ENCODE peak calls at places on chromosomes 1 and 21, in eight cellular contexts. One of them, this sample, is unnamed.

GRCh38 chr1:92168657-92169056 is 49.1 kb upstream of the C1orf146 start:
- DNase-seq in AG09309: no peak
- DNase-seq in body of pancreas: no peak
- DNase-seq in naive thymus-derived CD4-positive, alpha-beta T cell: no peak
- DNase-seq in adipocyte: no peak
- DNase-seq in iPS DF 6.9: no peak
- DNase-seq in AG10803: no peak
- DNase-seq in psoas muscle: no peak
- DNase-seq in this sample: no peak

GRCh38 chr1:53293123-53293522 is 34.7 kb downstream of the LRP8 start:
- DNase-seq in AG09309: no peak
- DNase-seq in body of pancreas: no peak
- DNase-seq in naive thymus-derived CD4-positive, alpha-beta T cell: no peak
- DNase-seq in adipocyte: no peak
- DNase-seq in iPS DF 6.9: no peak
- DNase-seq in AG10803: peak
- DNase-seq in psoas muscle: no peak
- DNase-seq in this sample: no peak

GRCh38 chr1:19384113-19384512 is 72.0 kb downstream of the SLC66A1 start:
- DNase-seq in AG09309: no peak
- DNase-seq in body of pancreas: peak
- DNase-seq in naive thymus-derived CD4-positive, alpha-beta T cell: no peak
- DNase-seq in adipocyte: peak
- DNase-seq in iPS DF 6.9: no peak
- DNase-seq in AG10803: no peak
- DNase-seq in psoas muscle: no peak
- DNase-seq in this sample: peak

GRCh38 chr1:97377432-97378034 is 543.3 kb downstream of the DPYD start:
- DNase-seq in AG09309: no peak
- DNase-seq in body of pancreas: no peak
- DNase-seq in naive thymus-derived CD4-positive, alpha-beta T cell: no peak
- DNase-seq in adipocyte: no peak
- DNase-seq in iPS DF 6.9: no peak
- DNase-seq in AG10803: no peak
- DNase-seq in psoas muscle: no peak
- DNase-seq in this sample: no peak

GRCh38 chr1:172308577-172308976 is 111.9 kb upstream of the C1orf105 start:
- DNase-seq in AG09309: no peak
- DNase-seq in body of pancreas: no peak
- DNase-seq in naive thymus-derived CD4-positive, alpha-beta T cell: no peak
- DNase-seq in adipocyte: no peak
- DNase-seq in iPS DF 6.9: no peak
- DNase-seq in AG10803: no peak
- DNase-seq in psoas muscle: no peak
- DNase-seq in this sample: no peak

GRCh38 chr1:209547626-209548025 is 35.9 kb upstream of the CAMK1G start:
- DNase-seq in AG09309: no peak
- DNase-seq in body of pancreas: no peak
- DNase-seq in naive thymus-derived CD4-positive, alpha-beta T cell: no peak
- DNase-seq in adipocyte: no peak
- DNase-seq in iPS DF 6.9: no peak
- DNase-seq in AG10803: no peak
- DNase-seq in psoas muscle: no peak
- DNase-seq in this sample: no peak

GRCh38 chr1:54253480-54253879 is 53.5 kb downstream of the MRPL37 start:
- DNase-seq in AG09309: peak
- DNase-seq in body of pancreas: no peak
- DNase-seq in naive thymus-derived CD4-positive, alpha-beta T cell: no peak
- DNase-seq in adipocyte: peak
- DNase-seq in iPS DF 6.9: no peak
- DNase-seq in AG10803: peak
- DNase-seq in psoas muscle: peak
- DNase-seq in this sample: peak

GRCh38 chr1:242428403-242429190 is 95.9 kb downstream of the PLD5 start:
- DNase-seq in AG09309: no peak
- DNase-seq in body of pancreas: no peak
- DNase-seq in naive thymus-derived CD4-positive, alpha-beta T cell: no peak
- DNase-seq in adipocyte: no peak
- DNase-seq in iPS DF 6.9: no peak
- DNase-seq in AG10803: no peak
- DNase-seq in psoas muscle: no peak
- DNase-seq in this sample: no peak

GRCh38 chr21:37416914-37417313 is 50.3 kb downstream of the DYRK1A start:
- DNase-seq in AG09309: no peak
- DNase-seq in body of pancreas: no peak
- DNase-seq in naive thymus-derived CD4-positive, alpha-beta T cell: no peak
- DNase-seq in adipocyte: no peak
- DNase-seq in iPS DF 6.9: no peak
- DNase-seq in AG10803: no peak
- DNase-seq in psoas muscle: no peak
- DNase-seq in this sample: no peak

GRCh38 chr1:92030701-92031107 is 919 bp downstream of the EPHX4 start:
- DNase-seq in AG09309: no peak
- DNase-seq in body of pancreas: no peak
- DNase-seq in naive thymus-derived CD4-positive, alpha-beta T cell: no peak
- DNase-seq in adipocyte: peak
- DNase-seq in iPS DF 6.9: no peak
- DNase-seq in AG10803: no peak
- DNase-seq in psoas muscle: no peak
- DNase-seq in this sample: peak

GRCh38 chr1:958823-959729 is at the start of gene NOC2L:
- DNase-seq in AG09309: no peak
- DNase-seq in body of pancreas: peak
- DNase-seq in naive thymus-derived CD4-positive, alpha-beta T cell: peak
- DNase-seq in adipocyte: peak
- DNase-seq in iPS DF 6.9: no peak
- DNase-seq in AG10803: peak
- DNase-seq in psoas muscle: peak
- DNase-seq in this sample: peak

GRCh38 chr1:67960766-67961165 is 89.7 kb downstream of the DIRAS3 start:
- DNase-seq in AG09309: no peak
- DNase-seq in body of pancreas: no peak
- DNase-seq in naive thymus-derived CD4-positive, alpha-beta T cell: no peak
- DNase-seq in adipocyte: no peak
- DNase-seq in iPS DF 6.9: no peak
- DNase-seq in AG10803: no peak
- DNase-seq in psoas muscle: no peak
- DNase-seq in this sample: no peak

GRCh38 chr1:30730351-30731108 is 7.1 kb upstream of the MATN1 start:
- DNase-seq in AG09309: no peak
- DNase-seq in body of pancreas: no peak
- DNase-seq in naive thymus-derived CD4-positive, alpha-beta T cell: no peak
- DNase-seq in adipocyte: no peak
- DNase-seq in iPS DF 6.9: no peak
- DNase-seq in AG10803: no peak
- DNase-seq in psoas muscle: no peak
- DNase-seq in this sample: no peak

GRCh38 chr1:62823556-62823955 is 39.6 kb downstream of the ATG4C start:
- DNase-seq in AG09309: no peak
- DNase-seq in body of pancreas: no peak
- DNase-seq in naive thymus-derived CD4-positive, alpha-beta T cell: no peak
- DNase-seq in adipocyte: peak
- DNase-seq in iPS DF 6.9: no peak
- DNase-seq in AG10803: no peak
- DNase-seq in psoas muscle: no peak
- DNase-seq in this sample: peak

GRCh38 chr1:204073837-204074273 is 940 bp downstream of the SOX13 start:
- DNase-seq in AG09309: no peak
- DNase-seq in body of pancreas: no peak
- DNase-seq in naive thymus-derived CD4-positive, alpha-beta T cell: no peak
- DNase-seq in adipocyte: no peak
- DNase-seq in iPS DF 6.9: no peak
- DNase-seq in AG10803: peak
- DNase-seq in psoas muscle: peak
- DNase-seq in this sample: no peak

GRCh38 chr1:21839337-21840037 is 27.4 kb downstream of the LDLRAD2 start:
- DNase-seq in AG09309: no peak
- DNase-seq in body of pancreas: no peak
- DNase-seq in naive thymus-derived CD4-positive, alpha-beta T cell: no peak
- DNase-seq in adipocyte: no peak
- DNase-seq in iPS DF 6.9: no peak
- DNase-seq in AG10803: no peak
- DNase-seq in psoas muscle: no peak
- DNase-seq in this sample: no peak

GRCh38 chr1:246142320-246142893 is 364.7 kb downstream of the SMYD3 start:
- DNase-seq in AG09309: peak
- DNase-seq in body of pancreas: no peak
- DNase-seq in naive thymus-derived CD4-positive, alpha-beta T cell: no peak
- DNase-seq in adipocyte: peak
- DNase-seq in iPS DF 6.9: no peak
- DNase-seq in AG10803: peak
- DNase-seq in psoas muscle: no peak
- DNase-seq in this sample: peak

DNA sequence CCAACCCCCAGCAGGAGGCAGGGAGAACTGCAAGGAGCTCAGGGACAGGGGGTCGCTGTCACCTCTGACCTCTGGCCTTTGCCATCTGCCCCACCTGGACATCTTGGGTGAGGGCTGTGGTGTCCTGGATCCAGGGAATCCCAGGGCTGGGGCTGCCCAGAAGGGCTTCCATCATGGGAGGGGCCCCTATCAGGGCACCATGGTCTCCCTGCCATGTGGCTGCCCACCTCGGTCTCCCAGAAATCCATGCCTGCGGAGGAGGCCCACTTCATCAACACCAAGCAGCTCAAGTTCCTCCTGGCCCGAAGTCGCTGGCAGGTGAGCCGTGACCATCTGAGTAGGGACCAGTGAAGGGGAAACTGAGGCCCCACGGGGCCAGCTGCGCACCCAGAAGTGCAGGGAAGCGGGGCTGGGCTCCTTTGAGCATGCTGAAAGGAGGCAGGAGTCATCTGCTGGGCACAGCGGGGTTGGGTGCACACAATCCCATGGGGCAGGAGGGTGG is 36.1 kb downstream of the TRIM11 start:
- DNase-seq in AG09309: no peak
- DNase-seq in body of pancreas: no peak
- DNase-seq in naive thymus-derived CD4-positive, alpha-beta T cell: no peak
- DNase-seq in adipocyte: no peak
- DNase-seq in iPS DF 6.9: no peak
- DNase-seq in AG10803: no peak
- DNase-seq in psoas muscle: peak
- DNase-seq in this sample: no peak
- H3K4me3 ChIP-seq in AG09309: no peak
- H3K4me3 ChIP-seq in body of pancreas: no peak
- H3K4me3 ChIP-seq in naive thymus-derived CD4-positive, alpha-beta T cell: no peak
- H3K4me3 ChIP-seq in adipocyte: no peak
- H3K4me3 ChIP-seq in iPS DF 6.9: no peak
- H3K4me3 ChIP-seq in AG10803: no peak
- H3K4me3 ChIP-seq in psoas muscle: no peak
- H3K4me3 ChIP-seq in this sample: no peak

GRCh38 chr1:90708826-90709225 is 8.3 kb downstream of the BARHL2 start:
- DNase-seq in AG09309: no peak
- DNase-seq in body of pancreas: no peak
- DNase-seq in naive thymus-derived CD4-positive, alpha-beta T cell: no peak
- DNase-seq in adipocyte: no peak
- DNase-seq in iPS DF 6.9: no peak
- DNase-seq in AG10803: no peak
- DNase-seq in psoas muscle: no peak
- DNase-seq in this sample: no peak

GRCh38 chr1:90709535-90709934 is 7.6 kb downstream of the BARHL2 start:
- DNase-seq in AG09309: no peak
- DNase-seq in body of pancreas: no peak
- DNase-seq in naive thymus-derived CD4-positive, alpha-beta T cell: no peak
- DNase-seq in adipocyte: no peak
- DNase-seq in iPS DF 6.9: no peak
- DNase-seq in AG10803: no peak
- DNase-seq in psoas muscle: no peak
- DNase-seq in this sample: no peak

GRCh38 chr1:90712153-90712930 is 4.8 kb downstream of the BARHL2 start:
- DNase-seq in AG09309: no peak
- DNase-seq in body of pancreas: no peak
- DNase-seq in naive thymus-derived CD4-positive, alpha-beta T cell: no peak
- DNase-seq in adipocyte: no peak
- DNase-seq in iPS DF 6.9: no peak
- DNase-seq in AG10803: no peak
- DNase-seq in psoas muscle: no peak
- DNase-seq in this sample: no peak

GRCh38 chr1:90711696-90712095 is 5.4 kb downstream of the BARHL2 start:
- DNase-seq in AG09309: no peak
- DNase-seq in body of pancreas: no peak
- DNase-seq in naive thymus-derived CD4-positive, alpha-beta T cell: no peak
- DNase-seq in adipocyte: no peak
- DNase-seq in iPS DF 6.9: no peak
- DNase-seq in AG10803: no peak
- DNase-seq in psoas muscle: no peak
- DNase-seq in this sample: no peak

GRCh38 chr1:90710579-90711536 is 6.2 kb downstream of the BARHL2 start:
- DNase-seq in AG09309: no peak
- DNase-seq in body of pancreas: no peak
- DNase-seq in naive thymus-derived CD4-positive, alpha-beta T cell: no peak
- DNase-seq in adipocyte: no peak
- DNase-seq in iPS DF 6.9: no peak
- DNase-seq in AG10803: no peak
- DNase-seq in psoas muscle: no peak
- DNase-seq in this sample: no peak
- H3K4me3 ChIP-seq in AG09309: no peak
- H3K4me3 ChIP-seq in body of pancreas: no peak
- H3K4me3 ChIP-seq in naive thymus-derived CD4-positive, alpha-beta T cell: no peak
- H3K4me3 ChIP-seq in adipocyte: no peak
- H3K4me3 ChIP-seq in iPS DF 6.9: no peak
- H3K4me3 ChIP-seq in AG10803: no peak
- H3K4me3 ChIP-seq in psoas muscle: no peak
- H3K4me3 ChIP-seq in this sample: no peak

DNA sequence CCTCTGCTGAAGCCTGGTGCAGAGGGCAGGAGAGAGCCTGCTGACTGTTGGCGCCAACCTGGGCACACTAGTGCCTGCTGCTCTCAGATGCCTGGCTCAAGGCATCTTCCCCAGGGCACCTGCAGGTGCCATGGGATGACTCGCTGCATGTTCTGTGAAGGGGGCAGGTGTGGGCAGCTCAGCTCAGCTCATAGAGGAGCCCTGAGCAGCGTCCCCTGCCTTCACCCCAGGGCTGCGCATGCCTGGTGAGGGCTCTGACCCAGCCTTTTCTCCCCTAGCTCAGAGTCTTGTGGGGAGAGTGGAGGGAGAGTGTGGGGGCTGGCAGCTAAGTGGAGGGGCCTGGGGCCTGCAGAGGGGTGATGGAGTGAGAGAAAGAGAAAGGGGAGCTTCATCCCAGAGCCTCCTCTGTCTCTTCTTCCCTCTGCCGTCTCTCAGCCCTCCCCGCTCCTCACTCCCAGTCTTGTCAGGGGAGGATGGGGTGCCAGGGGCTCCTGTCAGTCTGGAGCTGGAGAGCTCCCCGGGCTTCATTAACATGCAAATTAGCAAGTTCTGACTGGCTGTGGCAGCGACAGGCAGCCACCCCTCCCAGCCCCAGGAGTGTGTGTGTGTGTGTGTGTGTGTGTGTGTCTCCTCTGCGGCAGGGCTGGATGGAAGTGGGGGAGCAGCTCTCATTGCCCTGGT is 33.8 kb downstream of the FOXO6 start:
- DNase-seq in AG09309: no peak
- DNase-seq in body of pancreas: no peak
- DNase-seq in naive thymus-derived CD4-positive, alpha-beta T cell: no peak
- DNase-seq in adipocyte: no peak
- DNase-seq in iPS DF 6.9: peak
- DNase-seq in AG10803: no peak
- DNase-seq in psoas muscle: no peak
- DNase-seq in this sample: no peak
- H3K4me3 ChIP-seq in AG09309: no peak
- H3K4me3 ChIP-seq in body of pancreas: no peak
- H3K4me3 ChIP-seq in naive thymus-derived CD4-positive, alpha-beta T cell: no peak
- H3K4me3 ChIP-seq in adipocyte: no peak
- H3K4me3 ChIP-seq in iPS DF 6.9: no peak
- H3K4me3 ChIP-seq in AG10803: no peak
- H3K4me3 ChIP-seq in psoas muscle: no peak
- H3K4me3 ChIP-seq in this sample: no peak

GRCh38 chr1:115337633-115338456 is at the start of gene NGF:
- DNase-seq in AG09309: no peak
- DNase-seq in body of pancreas: peak
- DNase-seq in naive thymus-derived CD4-positive, alpha-beta T cell: no peak
- DNase-seq in adipocyte: peak
- DNase-seq in iPS DF 6.9: peak
- DNase-seq in AG10803: peak
- DNase-seq in psoas muscle: peak
- DNase-seq in this sample: peak
- H3K4me3 ChIP-seq in AG09309: peak
- H3K4me3 ChIP-seq in body of pancreas: no peak
- H3K4me3 ChIP-seq in naive thymus-derived CD4-positive, alpha-beta T cell: no peak
- H3K4me3 ChIP-seq in adipocyte: peak
- H3K4me3 ChIP-seq in iPS DF 6.9: peak
- H3K4me3 ChIP-seq in AG10803: peak
- H3K4me3 ChIP-seq in psoas muscle: peak
- H3K4me3 ChIP-seq in this sample: peak